ENCODE peak calls at places on chromosomes 12 and 14, in six cellular contexts. I is body of pancreas, Z is cardiac fibroblast, L is HepG2, V is mammary epithelial cell, M is HL-60. H is an unnamed sample.

GRCh38 chr12:6775775-6776174 is 3.5 kb downstream of the LAG3 start:
- DNase-seq in I (no peak), Z (no peak), L (peak), V (no peak), M (no peak), H (no peak)

GRCh38 chr12:55499810-55500252 is 7.7 kb downstream of the OR6C68 start:
- DNase-seq in I (peak), Z (no peak), L (peak), V (no peak), M (no peak), H (no peak)

GRCh38 chr12:106576848-106577247 is 6.0 kb upstream of the RFX4 start:
- DNase-seq in I (no peak), Z (no peak), L (no peak), V (no peak), M (no peak), H (no peak)

GRCh38 chr14:62076368-62076767 is 314.1 kb downstream of the SNAPC1 start:
- DNase-seq in I (no peak), Z (no peak), L (no peak), V (no peak), M (no peak), H (no peak)

GRCh38 chr14:90703841-90704240 is 112.4 kb downstream of the TTC7B start:
- DNase-seq in I (no peak), Z (no peak), L (no peak), V (no peak), M (no peak), H (no peak)

GRCh38 chr12:67811437-67812361 is 163.2 kb downstream of the DYRK2 start:
- DNase-seq in I (no peak), Z (peak), L (no peak), V (peak), M (no peak), H (peak)

GRCh38 chr14:104366931-104367810 is 212.4 kb upstream of the C14orf180 start:
- DNase-seq in I (no peak), Z (no peak), L (no peak), V (no peak), M (no peak), H (no peak)

GRCh38 chr12:131831021-131831571 is 2.9 kb downstream of the MMP17 start:
- DNase-seq in I (no peak), Z (peak), L (no peak), V (peak), M (no peak), H (peak)

GRCh38 chr12:29171421-29172258 is 22.6 kb downstream of the FAR2 start:
- DNase-seq in I (no peak), Z (no peak), L (no peak), V (no peak), M (no peak), H (no peak)

GRCh38 chr14:82724296-82724695 is 1190.6 kb upstream of the SEL1L start:
- DNase-seq in I (no peak), Z (no peak), L (no peak), V (no peak), M (no peak), H (no peak)

GRCh38 chr12:6700646-6701051 is at the start of gene PIANP:
- DNase-seq in I (peak), Z (no peak), L (no peak), V (no peak), M (no peak), H (peak)

GRCh38 chr14:59698793-59699192 is 122.2 kb upstream of the CCDC175 start:
- DNase-seq in I (no peak), Z (peak), L (no peak), V (peak), M (no peak), H (peak)

GRCh38 chr14:35578639-35579038 is 44.7 kb downstream of the INSM2 start:
- DNase-seq in I (no peak), Z (no peak), L (no peak), V (no peak), M (no peak), H (no peak)

GRCh38 chr12:131112016-131112415 is 158.3 kb downstream of the ADGRD1 start:
- DNase-seq in I (no peak), Z (peak), L (no peak), V (no peak), M (no peak), H (peak)

GRCh38 chr14:51070732-51071131 is 24.2 kb downstream of the TRIM9 start:
- DNase-seq in I (no peak), Z (no peak), L (no peak), V (no peak), M (no peak), H (peak)
- H3K4me3 ChIP-seq in I (no peak), Z (no peak), L (no peak), V (no peak), M (no peak), H (no peak)

DNA sequence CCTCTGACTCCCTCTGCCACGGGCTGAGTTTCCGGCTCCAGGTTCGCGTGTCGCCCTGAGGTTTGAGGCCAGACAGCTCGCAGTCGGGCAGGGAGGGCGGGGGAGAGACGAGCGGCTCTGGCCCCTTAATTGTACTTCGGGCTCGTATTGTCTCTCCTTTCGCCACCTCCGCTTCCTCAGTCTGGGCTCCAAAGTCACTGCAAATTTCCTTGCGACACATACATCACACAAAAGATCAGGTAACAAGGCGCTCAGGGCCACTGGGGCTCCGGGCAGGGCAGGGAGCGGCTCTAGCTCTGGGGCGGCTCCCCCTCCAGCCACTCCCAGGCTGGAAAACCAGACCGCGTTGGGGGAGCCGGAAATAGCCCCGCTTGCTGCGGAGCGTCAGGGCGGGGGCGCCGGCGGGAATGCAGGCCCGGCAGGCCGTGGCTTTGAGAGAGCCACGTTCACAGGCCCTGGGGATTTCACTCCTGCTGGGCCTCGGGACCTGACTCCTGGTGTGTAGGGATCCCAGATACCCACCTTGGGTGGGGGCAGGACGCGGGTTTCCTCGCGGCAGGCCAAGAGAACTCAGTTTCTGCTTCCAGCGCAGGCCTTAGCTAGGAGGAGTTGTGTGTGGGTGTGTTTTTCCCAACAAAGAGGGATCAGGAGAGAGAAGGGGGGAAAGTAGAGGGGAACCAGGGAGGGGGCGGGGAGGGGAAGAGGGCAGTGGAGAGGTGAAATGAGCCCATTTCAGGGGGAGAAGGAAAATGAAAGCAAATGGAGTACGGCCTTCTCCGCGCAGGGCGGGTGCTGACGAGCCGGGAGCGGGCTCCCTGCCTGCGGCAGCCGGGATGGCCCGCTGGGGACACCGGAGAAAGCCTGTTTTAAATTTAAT is 4.4 kb upstream of the HOXC9 start:
- DNase-seq in I (no peak), Z (no peak), L (no peak), V (peak), M (no peak), H (peak)
- H3K4me3 ChIP-seq in I (no peak), Z (peak), L (no peak), V (peak), M (no peak), H (peak)

GRCh38 chr14:103127356-103127755 is 4.1 kb downstream of the TNFAIP2 start:
- DNase-seq in I (no peak), Z (no peak), L (no peak), V (no peak), M (no peak), H (no peak)
- H3K4me3 ChIP-seq in I (no peak), Z (no peak), L (no peak), V (no peak), M (no peak), H (no peak)

GRCh38 chr14:77213657-77214016 is 32.0 kb downstream of the TMEM63C start:
- DNase-seq in I (no peak), Z (no peak), L (no peak), V (no peak), M (no peak), H (no peak)

GRCh38 chr14:77212933-77213656 is 31.5 kb downstream of the TMEM63C start:
- DNase-seq in I (peak), Z (peak), L (peak), V (peak), M (no peak), H (peak)

GRCh38 chr14:77214216-77214615 is 32.6 kb downstream of the TMEM63C start:
- DNase-seq in I (no peak), Z (no peak), L (no peak), V (no peak), M (no peak), H (no peak)

GRCh38 chr14:77208979-77209318 is 27.4 kb downstream of the TMEM63C start:
- DNase-seq in I (no peak), Z (no peak), L (no peak), V (no peak), M (no peak), H (no peak)

GRCh38 chr14:77212097-77212873 is 30.7 kb downstream of the TMEM63C start:
- DNase-seq in I (no peak), Z (no peak), L (no peak), V (no peak), M (no peak), H (no peak)
- H3K4me3 ChIP-seq in I (no peak), Z (no peak), L (no peak), V (no peak), M (no peak), H (no peak)

GRCh38 chr12:94435511-94435927 is 24.1 kb downstream of the CEP83 start:
- DNase-seq in I (no peak), Z (no peak), L (no peak), V (no peak), M (no peak), H (no peak)

DNA sequence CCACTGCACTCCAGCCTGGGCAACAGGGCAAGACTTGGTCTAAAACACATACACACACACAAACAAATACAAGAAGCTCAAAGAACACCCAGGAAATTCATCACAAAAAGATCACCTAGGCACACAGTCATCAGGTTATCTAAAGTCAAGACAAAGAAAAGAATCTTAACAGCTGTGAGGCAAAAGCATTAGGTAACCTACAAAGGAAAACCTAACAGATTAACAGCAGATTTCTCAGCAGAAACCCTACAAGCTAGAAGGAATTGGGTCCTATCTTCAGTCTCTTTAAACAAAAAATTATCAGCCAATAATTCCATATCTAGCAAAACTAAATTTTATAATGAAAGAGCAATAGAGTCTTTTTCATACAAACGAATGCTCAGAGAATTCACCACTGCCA is 22.4 kb downstream of the CEP83 start:
- DNase-seq in I (no peak), Z (no peak), L (no peak), V (no peak), M (no peak), H (no peak)
- H3K4me3 ChIP-seq in I (no peak), Z (no peak), L (no peak), V (no peak), M (no peak), H (no peak)

DNA sequence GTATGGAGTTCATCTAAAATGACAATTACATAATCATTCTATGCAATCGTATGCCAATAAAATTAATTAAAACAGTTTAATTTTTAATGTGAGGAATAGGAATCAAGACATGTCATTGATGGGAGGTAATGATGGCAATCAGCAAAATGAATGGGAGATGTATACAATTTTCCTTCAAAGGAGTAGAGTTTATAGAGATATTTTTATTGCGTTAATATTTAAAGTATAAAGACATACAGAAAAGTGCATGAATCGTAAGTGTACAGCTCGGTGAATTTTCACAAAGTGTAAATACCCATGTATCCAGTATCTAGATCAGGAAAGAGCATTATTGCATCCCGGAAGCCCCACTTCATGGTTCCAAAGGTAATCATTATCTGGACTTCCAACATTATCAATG is 1.2 kb downstream of the MIPOL1 start:
- DNase-seq in I (no peak), Z (no peak), L (no peak), V (no peak), M (no peak), H (no peak)
- H3K4me3 ChIP-seq in I (no peak), Z (no peak), L (no peak), V (peak), M (no peak), H (peak)

H was measured in foreskin fibroblast.